ENCODE peak calls at places on chromosomes 3 and 15, in eight cellular contexts. D, J, L, H, Y, K, M and F are unnamed samples.

GRCh38 chr15:88232771-88233170 is 23.8 kb downstream of the NTRK3 start:
- DNase-seq in L (no peak), H (no peak), K (no peak), D (no peak), J (no peak), Y (no peak), M (no peak), F (no peak)

GRCh38 chr15:62163847-62164499 is 1.1 kb downstream of the C2CD4B start:
- DNase-seq in K (no peak), Y (no peak), M (no peak), J (peak; percentile 26), D (no peak), H (no peak), L (no peak), F (no peak)

GRCh38 chr15:90580086-90580485 is 50.4 kb downstream of the CRTC3 start:
- DNase-seq in K (no peak), D (no peak), J (no peak), Y (no peak), H (no peak), M (no peak), L (no peak), F (no peak)

GRCh38 chr3:184059424-184059823 is 6.6 kb downstream of the HTR3C start:
- DNase-seq in Y (no peak), K (no peak), J (no peak), M (no peak), H (no peak), L (no peak), D (no peak), F (no peak)

GRCh38 chr15:46848704-46849103 is 868.6 kb upstream of the SEMA6D start:
- DNase-seq in H (no peak), J (no peak), M (no peak), L (no peak), Y (no peak), K (no peak), D (no peak), F (no peak)

GRCh38 chr15:58182460-58183163 is 44.4 kb downstream of the AQP9 start:
- DNase-seq in J (peak; percentile 53), M (peak; percentile 64), H (no peak), L (no peak), Y (peak; percentile 64), K (no peak), D (no peak), F (no peak)

GRCh38 chr15:62981071-62981470 is 61.5 kb upstream of the TPM1 start:
- DNase-seq in M (no peak), J (no peak), H (no peak), Y (no peak), L (no peak), K (no peak), D (no peak), F (no peak)

GRCh38 chr15:58190419-58190818 is 52.2 kb downstream of the AQP9 start:
- DNase-seq in H (no peak), L (no peak), J (no peak), Y (no peak), K (no peak), D (no peak), M (no peak), F (no peak)

GRCh38 chr3:67706934-67707333 is 52.5 kb upstream of the SUCLG2 start:
- DNase-seq in L (no peak), Y (no peak), K (no peak), J (no peak), M (no peak), H (no peak), D (no peak), F (no peak)

GRCh38 chr3:187125319-187126031 is 13.8 kb downstream of the RPL39L start:
- DNase-seq in L (no peak), J (no peak), D (no peak), K (no peak), H (no peak), Y (no peak), M (no peak), F (no peak)

GRCh38 chr3:188319569-188319968 is 165.6 kb downstream of the LPP start:
- DNase-seq in J (no peak), M (no peak), H (no peak), D (peak; percentile 16), K (no peak), Y (no peak), L (no peak), F (no peak)

GRCh38 chr3:107999215-107999775 is 91.5 kb downstream of the CD47 start:
- DNase-seq in M (no peak), J (no peak), Y (no peak), D (no peak), K (no peak), H (no peak), L (no peak), F (no peak)

GRCh38 chr15:83848315-83849050 is 194.6 kb downstream of the ADAMTSL3 start:
- DNase-seq in H (peak; percentile 58), Y (no peak), K (no peak), D (no peak), L (no peak), J (no peak), M (no peak), F (no peak)

GRCh38 chr3:64666171-64666581 is 21.6 kb downstream of the ADAMTS9 start:
- DNase-seq in H (no peak), J (no peak), D (no peak), M (no peak), L (no peak), K (no peak), Y (no peak), F (no peak)